ENCODE peak calls at places on chromosome 4, in four cellular contexts. Z is MCF 10A, I is DMS79 treated with DMSO at 0.1 percent for 48 hours, D is GOT3. E is an unnamed sample.

GRCh38 chr4:56953680-56954520 is 23.5 kb downstream of the NOA1 start:
- DNase-seq in I (no peak), D (no peak), Z (no peak), E (no peak)

GRCh38 chr4:123235431-123235830 is 161.2 kb upstream of the SPRY1 start:
- DNase-seq in Z (no peak), I (no peak), D (no peak), E (no peak)

GRCh38 chr4:110475881-110476818 is at the start of gene ENPEP:
- DNase-seq in Z (no peak), D (no peak), I (no peak), E (no peak)

GRCh38 chr4:83348074-83348473 is 13.4 kb upstream of the HPSE start:
- DNase-seq in I (no peak), D (no peak), Z (no peak), E (no peak)

GRCh38 chr4:129167640-129168260 is 71.8 kb downstream of the C4orf33 start:
- DNase-seq in Z (no peak), D (no peak), I (no peak), E (no peak)

GRCh38 chr4:17241835-17242234 is 270.1 kb downstream of the QDPR start:
- DNase-seq in Z (no peak), I (no peak), D (no peak), E (no peak)

GRCh38 chr4:168803727-168804126 is 206.3 kb downstream of the CBR4 start:
- DNase-seq in D (no peak), Z (peak), I (no peak), E (peak)

GRCh38 chr4:57044279-57044678 is 65.6 kb downstream of the POLR2B start:
- DNase-seq in Z (no peak), I (no peak), D (no peak), E (no peak)

E was measured in H4.